ENCODE peak calls at places on chromosomes 1 and 21, in eight cellular contexts. U is uterus, N is NCI-H510A treated with DMSO at 0.1 percent for 48 hours, W is NCI-H524, R is iPS-NIHi11, Y is EL, V is GM18507, L is HTR-8/SVneo. A is an unnamed sample.

GRCh38 chr1:238738942-238739341 is 647.4 kb upstream of the CHRM3 start:
- DNase-seq in R (no peak), U (no peak), Y (peak), W (no peak), V (no peak), L (no peak), N (no peak), A (peak)

GRCh38 chr1:83583351-83584014 is 415.4 kb downstream of the TTLL7 start:
- DNase-seq in U (no peak), L (no peak), W (peak), N (peak), V (no peak), Y (no peak), R (no peak), A (peak)

GRCh38 chr21:45460611-45461368 is 55.8 kb downstream of the COL18A1 start:
- DNase-seq in N (no peak), L (peak), U (no peak), R (no peak), Y (peak), V (no peak), W (no peak), A (no peak)

GRCh38 chr1:3011631-3012510 is 9.4 kb upstream of the ACTRT2 start:
- DNase-seq in V (no peak), Y (no peak), U (no peak), L (no peak), N (no peak), R (no peak), W (no peak), A (no peak)

GRCh38 chr1:14003552-14003951 is 303.6 kb downstream of the PRDM2 start:
- DNase-seq in Y (no peak), W (no peak), R (no peak), U (no peak), N (no peak), L (no peak), V (no peak), A (no peak)

GRCh38 chr1:2921970-2922686 is 99.1 kb upstream of the ACTRT2 start:
- DNase-seq in U (no peak), N (no peak), V (peak), Y (no peak), R (peak), L (peak), W (no peak), A (no peak)

GRCh38 chr21:37373539-37373938 is 7.0 kb downstream of the DYRK1A start:
- DNase-seq in U (no peak), N (no peak), V (no peak), Y (peak), L (no peak), R (no peak), W (no peak), A (no peak)

GRCh38 chr1:96464991-96465875 is 256.4 kb upstream of the PTBP2 start:
- DNase-seq in W (no peak), V (no peak), Y (no peak), R (no peak), L (no peak), U (no peak), N (no peak), A (no peak)

GRCh38 chr1:197222025-197222685 is 45.9 kb upstream of the CRB1 start:
- DNase-seq in N (no peak), Y (no peak), U (no peak), V (no peak), R (no peak), W (no peak), L (no peak), A (no peak)

GRCh38 chr1:207393610-207394009 is 60.5 kb upstream of the CR2 start:
- DNase-seq in L (no peak), U (no peak), R (no peak), N (no peak), Y (peak), V (no peak), W (no peak), A (no peak)

GRCh38 chr1:228392111-228392936 is 14.3 kb downstream of the TRIM11 start:
- DNase-seq in V (no peak), Y (peak), N (no peak), W (no peak), L (no peak), U (no peak), R (no peak), A (no peak)

GRCh38 chr1:37233606-37234005 is 199.3 kb upstream of the GRIK3 start:
- DNase-seq in R (no peak), Y (no peak), L (no peak), N (no peak), U (no peak), V (no peak), W (no peak), A (no peak)

GRCh38 chr1:172588296-172589291 is 55.6 kb downstream of the SUCO start:
- DNase-seq in R (no peak), Y (peak), W (no peak), N (no peak), V (no peak), L (peak), U (no peak), A (no peak)

GRCh38 chr1:156706647-156707008 is 1.2 kb upstream of the CRABP2 start:
- DNase-seq in W (peak), Y (no peak), N (no peak), U (peak), R (no peak), V (no peak), L (no peak), A (peak)

GRCh38 chr1:6868371-6869001 is 83.2 kb downstream of the CAMTA1 start:
- DNase-seq in R (no peak), U (no peak), N (no peak), W (no peak), L (no peak), Y (no peak), V (no peak), A (no peak)

GRCh38 chr1:82565146-82565545 is 764.4 kb downstream of the ADGRL2 start:
- DNase-seq in L (peak), R (peak), U (no peak), V (no peak), N (no peak), W (no peak), Y (peak), A (peak)

GRCh38 chr1:928825-929661 is 5.3 kb downstream of the SAMD11 start:
- DNase-seq in W (no peak), L (no peak), U (no peak), V (no peak), Y (no peak), R (no peak), N (no peak), A (no peak)

GRCh38 chr1:64194168-64195088 is 9.0 kb upstream of the UBE2U start:
- DNase-seq in V (no peak), Y (no peak), L (no peak), N (no peak), W (no peak), U (no peak), R (no peak), A (no peak)

GRCh38 chr21:39153373-39153772 is 29.9 kb downstream of the PSMG1 start:
- DNase-seq in U (no peak), N (no peak), W (peak), R (peak), V (no peak), Y (peak), L (no peak), A (peak)

GRCh38 chr1:184416921-184417320 is 30.1 kb downstream of the C1orf21 start:
- DNase-seq in U (no peak), L (no peak), N (no peak), W (no peak), R (no peak), V (no peak), Y (no peak), A (peak)

GRCh38 chr1:29120955-29121485 is 2.7 kb downstream of the TMEM200B start:
- DNase-seq in Y (peak), N (peak), V (peak), U (peak), L (no peak), W (no peak), R (peak), A (peak)

GRCh38 chr1:156652992-156653355 is 11.1 kb downstream of the BCAN start:
- DNase-seq in R (no peak), V (no peak), L (no peak), Y (no peak), N (no peak), W (no peak), U (no peak), A (no peak)

GRCh38 chr1:190479537-190479936 is 1.9 kb upstream of the BRINP3 start:
- DNase-seq in R (no peak), U (no peak), L (no peak), W (peak), Y (no peak), N (no peak), V (no peak), A (peak)

GRCh38 chr1:53541263-53541625 is 82.0 kb downstream of the DMRTB1 start:
- DNase-seq in Y (no peak), R (no peak), U (no peak), L (no peak), W (no peak), N (no peak), V (no peak), A (no peak)

GRCh38 chr1:22555386-22555656 is 8.0 kb upstream of the EPHA8 start:
- DNase-seq in W (no peak), L (no peak), N (no peak), R (no peak), Y (no peak), U (no peak), V (no peak), A (no peak)

GRCh38 chr1:172720325-172720724 is 61.4 kb downstream of the FASLG start:
- DNase-seq in Y (peak), U (no peak), W (no peak), N (no peak), R (no peak), L (no peak), V (no peak), A (no peak)

GRCh38 chr1:239566074-239566473 is 179.7 kb downstream of the CHRM3 start:
- DNase-seq in Y (peak), L (no peak), N (no peak), V (no peak), U (no peak), R (no peak), W (no peak), A (no peak)

GRCh38 chr21:43957629-43958362 is 54.3 kb upstream of the TRAPPC10 start:
- DNase-seq in R (no peak), W (no peak), L (no peak), U (no peak), V (no peak), N (no peak), Y (no peak), A (no peak)

GRCh38 chr1:204225841-204226745 is 12.3 kb upstream of the GOLT1A start:
- DNase-seq in N (peak), Y (no peak), R (peak), L (no peak), V (no peak), W (no peak), U (no peak), A (no peak)

GRCh38 chr1:198118136-198118535 is 38.7 kb upstream of the NEK7 start:
- DNase-seq in U (peak), V (no peak), L (peak), Y (peak), W (no peak), N (no peak), R (no peak), A (no peak)

GRCh38 chr1:199178646-199179045 is 539.8 kb downstream of the PTPRC start:
- DNase-seq in N (no peak), Y (no peak), V (no peak), W (no peak), U (no peak), L (no peak), R (no peak), A (no peak)